ENCODE peak calls at places on chromosome 9, in eight cellular contexts. L is GM12865, N is NCI-H2081, W is neuronal stem cell, F is myocyte, A is HuH-7.5, Z is GM10248, X is NCI-H1105. G is an unnamed sample.

GRCh38 chr9:108290839-108291585 is 564.8 kb downstream of the ACTL7B start:
- DNase-seq in N (no peak), X (no peak), W (no peak), L (peak; percentile 40), A (no peak), Z (no peak), F (no peak), G (no peak)

GRCh38 chr9:88680041-88680440 is 145.1 kb downstream of the NXNL2 start:
- DNase-seq in A (no peak), L (no peak), X (no peak), Z (no peak), F (no peak), W (no peak), N (no peak), G (no peak)

GRCh38 chr9:113587471-113588031 is 124.0 kb downstream of the RGS3 start:
- DNase-seq in F (peak; percentile 45), W (no peak), A (no peak), L (no peak), X (no peak), Z (no peak), N (no peak), G (no peak)

GRCh38 chr9:31119882-31120481 is 1264.5 kb upstream of the ACO1 start:
- DNase-seq in Z (peak; percentile 9), W (no peak), N (peak; percentile 63), F (peak; percentile 77), X (peak; percentile 30), A (no peak), L (peak; percentile 48), G (peak; percentile 30)

GRCh38 chr9:100377015-100377414 is 24.3 kb upstream of the TEX10 start:
- DNase-seq in F (no peak), W (no peak), Z (no peak), L (no peak), N (no peak), X (no peak), A (no peak), G (no peak)

GRCh38 chr9:123615381-123615780 is 259.4 kb downstream of the CRB2 start:
- DNase-seq in N (no peak), F (peak; percentile 5), X (no peak), Z (peak; percentile 28), A (no peak), W (no peak), L (peak; percentile 14), G (no peak)

GRCh38 chr9:36006541-36006940 is 30.2 kb upstream of the RECK start:
- DNase-seq in X (no peak), L (peak; percentile 11), Z (no peak), A (no peak), F (no peak), N (no peak), W (no peak), G (no peak)

GRCh38 chr9:96073531-96074284 is 198.2 kb downstream of the ERCC6L2 start:
- DNase-seq in A (no peak), W (no peak), Z (no peak), X (no peak), F (no peak), N (no peak), L (no peak), G (no peak)

GRCh38 chr9:14993891-14994554 is 83.8 kb upstream of the FREM1 start:
- DNase-seq in F (no peak), W (no peak), X (no peak), N (no peak), L (no peak), A (no peak), Z (no peak), G (no peak)

GRCh38 chr9:17005085-17005484 is 129.8 kb upstream of the CNTLN start:
- DNase-seq in X (peak; percentile 21), A (peak; percentile 8), F (peak; percentile 77), W (no peak), N (peak; percentile 91), Z (no peak), L (no peak), G (no peak)

GRCh38 chr9:20650750-20651299 is 28.5 kb upstream of the MLLT3 start:
- DNase-seq in N (peak; percentile 19), Z (no peak), L (no peak), W (no peak), F (no peak), A (no peak), X (no peak), G (no peak)

GRCh38 chr9:8052991-8053390 is 253.4 kb upstream of the DMAC1 start:
- DNase-seq in L (no peak), W (no peak), N (no peak), A (no peak), F (no peak), X (no peak), Z (no peak), G (no peak)

GRCh38 chr9:29176786-29177185 is 1603.5 kb upstream of the C9orf72 start:
- DNase-seq in A (no peak), X (no peak), W (no peak), Z (no peak), F (no peak), N (no peak), L (no peak), G (no peak)

GRCh38 chr9:21465859-21466518 is 16.1 kb downstream of the IFNE start:
- DNase-seq in A (no peak), Z (peak; percentile 54), W (peak; percentile 53), X (peak; percentile 7), N (peak; percentile 57), L (peak; percentile 49), F (peak; percentile 65), G (peak; percentile 57)

GRCh38 chr9:97978706-97979105 is 4.4 kb upstream of the ANP32B start:
- DNase-seq in N (no peak), W (no peak), X (no peak), F (no peak), Z (no peak), A (no peak), L (no peak), G (no peak)

GRCh38 chr9:126702501-126703329 is 89.0 kb downstream of the LMX1B start:
- DNase-seq in Z (peak; percentile 62), A (peak; percentile 66), N (no peak), F (no peak), X (no peak), W (no peak), L (no peak), G (no peak)

GRCh38 chr9:95089916-95090791 is 227.4 kb downstream of the FANCC start:
- DNase-seq in X (no peak), A (no peak), L (no peak), N (no peak), Z (no peak), W (no peak), F (peak; percentile 94), G (no peak)

GRCh38 chr9:20352531-20352930 is 269.8 kb downstream of the MLLT3 start:
- DNase-seq in F (no peak), N (no peak), A (no peak), X (no peak), W (no peak), Z (no peak), L (no peak), G (no peak)